ENCODE peak calls at places on chromosome 3, in seven cellular contexts. One of them, this sample, is unnamed.

GRCh38 chr3:158381274-158381868 is 189.6 kb upstream of the MLF1 start:
- DNase-seq in fibroblast of the aortic adventitia: peak; percentile 47
- DNase-seq in right atrium auricular region: no peak
- DNase-seq in left lung: no peak
- DNase-seq in adrenal gland: no peak
- DNase-seq in astrocyte: peak; percentile 28
- DNase-seq in cardiac muscle cell: no peak
- DNase-seq in this sample: no peak

GRCh38 chr3:184156522-184156955 is 1.4 kb downstream of the DVL3 start:
- DNase-seq in fibroblast of the aortic adventitia: peak; percentile 83
- DNase-seq in right atrium auricular region: no peak
- DNase-seq in left lung: no peak
- DNase-seq in adrenal gland: peak; percentile 59
- DNase-seq in astrocyte: peak; percentile 36
- DNase-seq in cardiac muscle cell: peak; percentile 88
- DNase-seq in this sample: no peak

GRCh38 chr3:71718069-71718468 is 7.1 kb downstream of the EIF4E3 start:
- DNase-seq in fibroblast of the aortic adventitia: no peak
- DNase-seq in right atrium auricular region: no peak
- DNase-seq in left lung: no peak
- DNase-seq in adrenal gland: no peak
- DNase-seq in astrocyte: no peak
- DNase-seq in cardiac muscle cell: no peak
- DNase-seq in this sample: no peak

GRCh38 chr3:97975466-97975865 is 3.2 kb upstream of the RIOX2 start:
- DNase-seq in fibroblast of the aortic adventitia: no peak
- DNase-seq in right atrium auricular region: no peak
- DNase-seq in left lung: no peak
- DNase-seq in adrenal gland: no peak
- DNase-seq in astrocyte: no peak
- DNase-seq in cardiac muscle cell: no peak
- DNase-seq in this sample: no peak

GRCh38 chr3:46960801-46961200 is 15.7 kb downstream of the CCDC12 start:
- DNase-seq in fibroblast of the aortic adventitia: no peak
- DNase-seq in right atrium auricular region: no peak
- DNase-seq in left lung: no peak
- DNase-seq in adrenal gland: no peak
- DNase-seq in astrocyte: no peak
- DNase-seq in cardiac muscle cell: no peak
- DNase-seq in this sample: no peak

GRCh38 chr3:157844770-157845522 is 261.3 kb downstream of the SHOX2 start:
- DNase-seq in fibroblast of the aortic adventitia: peak; percentile 13
- DNase-seq in right atrium auricular region: no peak
- DNase-seq in left lung: no peak
- DNase-seq in adrenal gland: no peak
- DNase-seq in astrocyte: no peak
- DNase-seq in cardiac muscle cell: peak; percentile 44
- DNase-seq in this sample: no peak

GRCh38 chr3:107367353-107367752 is 9.9 kb upstream of the CCDC54 start:
- DNase-seq in fibroblast of the aortic adventitia: peak; percentile 76
- DNase-seq in right atrium auricular region: no peak
- DNase-seq in left lung: no peak
- DNase-seq in adrenal gland: no peak
- DNase-seq in astrocyte: peak; percentile 84
- DNase-seq in cardiac muscle cell: peak; percentile 74
- DNase-seq in this sample: no peak

GRCh38 chr3:66405701-66406091 is 95.1 kb downstream of the LRIG1 start:
- DNase-seq in fibroblast of the aortic adventitia: peak; percentile 81
- DNase-seq in right atrium auricular region: no peak
- DNase-seq in left lung: no peak
- DNase-seq in adrenal gland: no peak
- DNase-seq in astrocyte: peak; percentile 93
- DNase-seq in cardiac muscle cell: peak; percentile 38
- DNase-seq in this sample: no peak

GRCh38 chr3:53709856-53710674 is 136.2 kb downstream of the CHDH start:
- DNase-seq in fibroblast of the aortic adventitia: peak; percentile 74
- DNase-seq in right atrium auricular region: peak; percentile 75
- DNase-seq in left lung: peak; percentile 71
- DNase-seq in adrenal gland: peak; percentile 72
- DNase-seq in astrocyte: peak; percentile 24
- DNase-seq in cardiac muscle cell: peak; percentile 78
- DNase-seq in this sample: peak; percentile 78

GRCh38 chr3:168884353-168884903 is 779.1 kb downstream of the MECOM start:
- DNase-seq in fibroblast of the aortic adventitia: peak; percentile 95
- DNase-seq in right atrium auricular region: no peak
- DNase-seq in left lung: no peak
- DNase-seq in adrenal gland: peak; percentile 23
- DNase-seq in astrocyte: peak; percentile 93
- DNase-seq in cardiac muscle cell: peak; percentile 89
- DNase-seq in this sample: no peak

GRCh38 chr3:71080517-71081083 is 502.9 kb downstream of the FOXP1 start:
- DNase-seq in fibroblast of the aortic adventitia: no peak
- DNase-seq in right atrium auricular region: no peak
- DNase-seq in left lung: no peak
- DNase-seq in adrenal gland: no peak
- DNase-seq in astrocyte: no peak
- DNase-seq in cardiac muscle cell: no peak
- DNase-seq in this sample: no peak

GRCh38 chr3:14783480-14784086 is 35.2 kb upstream of the FGD5 start:
- DNase-seq in fibroblast of the aortic adventitia: no peak
- DNase-seq in right atrium auricular region: no peak
- DNase-seq in left lung: no peak
- DNase-seq in adrenal gland: no peak
- DNase-seq in astrocyte: no peak
- DNase-seq in cardiac muscle cell: no peak
- DNase-seq in this sample: no peak

GRCh38 chr3:43782541-43782940 is 91.8 kb downstream of the ABHD5 start:
- DNase-seq in fibroblast of the aortic adventitia: no peak
- DNase-seq in right atrium auricular region: peak; percentile 21
- DNase-seq in left lung: no peak
- DNase-seq in adrenal gland: no peak
- DNase-seq in astrocyte: no peak
- DNase-seq in cardiac muscle cell: no peak
- DNase-seq in this sample: no peak

GRCh38 chr3:39325223-39325622 is 4.3 kb upstream of the CCR8 start:
- DNase-seq in fibroblast of the aortic adventitia: no peak
- DNase-seq in right atrium auricular region: no peak
- DNase-seq in left lung: no peak
- DNase-seq in adrenal gland: no peak
- DNase-seq in astrocyte: no peak
- DNase-seq in cardiac muscle cell: no peak
- DNase-seq in this sample: no peak

GRCh38 chr3:61768284-61769012 is 207.1 kb downstream of the PTPRG start:
- DNase-seq in fibroblast of the aortic adventitia: peak; percentile 13
- DNase-seq in right atrium auricular region: no peak
- DNase-seq in left lung: no peak
- DNase-seq in adrenal gland: no peak
- DNase-seq in astrocyte: no peak
- DNase-seq in cardiac muscle cell: no peak
- DNase-seq in this sample: no peak

GRCh38 chr3:127622772-127623576 is 6.0 kb upstream of the PODXL2 start:
- DNase-seq in fibroblast of the aortic adventitia: no peak
- DNase-seq in right atrium auricular region: no peak
- DNase-seq in left lung: no peak
- DNase-seq in adrenal gland: no peak
- DNase-seq in astrocyte: no peak
- DNase-seq in cardiac muscle cell: no peak
- DNase-seq in this sample: no peak

GRCh38 chr3:36494461-36495109 is 114.3 kb downstream of the STAC start:
- DNase-seq in fibroblast of the aortic adventitia: peak; percentile 94
- DNase-seq in right atrium auricular region: peak; percentile 59
- DNase-seq in left lung: peak; percentile 55
- DNase-seq in adrenal gland: no peak
- DNase-seq in astrocyte: peak; percentile 75
- DNase-seq in cardiac muscle cell: peak; percentile 83
- DNase-seq in this sample: no peak

GRCh38 chr3:43727930-43728329 is 37.2 kb downstream of the ABHD5 start:
- DNase-seq in fibroblast of the aortic adventitia: peak; percentile 81
- DNase-seq in right atrium auricular region: no peak
- DNase-seq in left lung: no peak
- DNase-seq in adrenal gland: no peak
- DNase-seq in astrocyte: peak; percentile 29
- DNase-seq in cardiac muscle cell: peak; percentile 30
- DNase-seq in this sample: no peak

GRCh38 chr3:145422541-145422940 is 738.4 kb downstream of the PLOD2 start:
- DNase-seq in fibroblast of the aortic adventitia: no peak
- DNase-seq in right atrium auricular region: no peak
- DNase-seq in left lung: no peak
- DNase-seq in adrenal gland: no peak
- DNase-seq in astrocyte: no peak
- DNase-seq in cardiac muscle cell: no peak
- DNase-seq in this sample: no peak

GRCh38 chr3:186320862-186321568 is 41.0 kb downstream of the DGKG start:
- DNase-seq in fibroblast of the aortic adventitia: no peak
- DNase-seq in right atrium auricular region: no peak
- DNase-seq in left lung: no peak
- DNase-seq in adrenal gland: no peak
- DNase-seq in astrocyte: peak; percentile 37
- DNase-seq in cardiac muscle cell: no peak
- DNase-seq in this sample: no peak

GRCh38 chr3:23055733-23056376 is 147.3 kb upstream of the UBE2E2 start:
- DNase-seq in fibroblast of the aortic adventitia: peak; percentile 88
- DNase-seq in right atrium auricular region: no peak
- DNase-seq in left lung: no peak
- DNase-seq in adrenal gland: no peak
- DNase-seq in astrocyte: peak; percentile 94
- DNase-seq in cardiac muscle cell: peak; percentile 87
- DNase-seq in this sample: no peak

GRCh38 chr3:27686642-27687041 is 35.5 kb downstream of the EOMES start:
- DNase-seq in fibroblast of the aortic adventitia: peak; percentile 93
- DNase-seq in right atrium auricular region: no peak
- DNase-seq in left lung: no peak
- DNase-seq in adrenal gland: no peak
- DNase-seq in astrocyte: peak; percentile 96
- DNase-seq in cardiac muscle cell: peak; percentile 90
- DNase-seq in this sample: no peak

GRCh38 chr3:79490165-79491028 is 277.4 kb downstream of the ROBO1 start:
- DNase-seq in fibroblast of the aortic adventitia: peak; percentile 60
- DNase-seq in right atrium auricular region: no peak
- DNase-seq in left lung: peak; percentile 73
- DNase-seq in adrenal gland: peak; percentile 28
- DNase-seq in astrocyte: peak; percentile 94
- DNase-seq in cardiac muscle cell: peak; percentile 95
- DNase-seq in this sample: no peak
- TF ChIP-seq CTCF in fibroblast of the aortic adventitia: peak; percentile 23
- TF ChIP-seq CTCF in right atrium auricular region: no peak
- TF ChIP-seq CTCF in left lung: no peak
- TF ChIP-seq CTCF in adrenal gland: no peak
- TF ChIP-seq CTCF in astrocyte: peak; percentile 34
- TF ChIP-seq CTCF in cardiac muscle cell: peak; percentile 51
- TF ChIP-seq CTCF in this sample: no peak

GRCh38 chr3:159804726-159805410 is 183.8 kb upstream of the IL12A start:
- DNase-seq in fibroblast of the aortic adventitia: peak; percentile 92
- DNase-seq in right atrium auricular region: peak; percentile 72
- DNase-seq in left lung: peak; percentile 64
- DNase-seq in adrenal gland: peak; percentile 69
- DNase-seq in astrocyte: peak; percentile 81
- DNase-seq in cardiac muscle cell: peak; percentile 94
- DNase-seq in this sample: peak; percentile 52
- TF ChIP-seq CTCF in fibroblast of the aortic adventitia: peak; percentile 96
- TF ChIP-seq CTCF in right atrium auricular region: peak; percentile 92
- TF ChIP-seq CTCF in left lung: peak; percentile 75
- TF ChIP-seq CTCF in adrenal gland: peak; percentile 85
- TF ChIP-seq CTCF in astrocyte: peak; percentile 97
- TF ChIP-seq CTCF in cardiac muscle cell: peak; percentile 99
- TF ChIP-seq CTCF in this sample: peak; percentile 94

GRCh38 chr3:139506792-139507191 is 30.5 kb upstream of the RBP2 start:
- DNase-seq in fibroblast of the aortic adventitia: no peak
- DNase-seq in right atrium auricular region: no peak
- DNase-seq in left lung: no peak
- DNase-seq in adrenal gland: no peak
- DNase-seq in astrocyte: no peak
- DNase-seq in cardiac muscle cell: no peak
- DNase-seq in this sample: no peak
- TF ChIP-seq CTCF in fibroblast of the aortic adventitia: peak; percentile 9
- TF ChIP-seq CTCF in right atrium auricular region: no peak
- TF ChIP-seq CTCF in left lung: no peak
- TF ChIP-seq CTCF in adrenal gland: no peak
- TF ChIP-seq CTCF in astrocyte: no peak
- TF ChIP-seq CTCF in cardiac muscle cell: no peak
- TF ChIP-seq CTCF in this sample: no peak

GRCh38 chr3:32334675-32335074 is 57.0 kb upstream of the CMTM7 start:
- DNase-seq in fibroblast of the aortic adventitia: no peak
- DNase-seq in right atrium auricular region: no peak
- DNase-seq in left lung: no peak
- DNase-seq in adrenal gland: no peak
- DNase-seq in astrocyte: no peak
- DNase-seq in cardiac muscle cell: no peak
- DNase-seq in this sample: no peak
- TF ChIP-seq CTCF in fibroblast of the aortic adventitia: peak; percentile 22
- TF ChIP-seq CTCF in right atrium auricular region: peak; percentile 19
- TF ChIP-seq CTCF in left lung: no peak
- TF ChIP-seq CTCF in adrenal gland: no peak
- TF ChIP-seq CTCF in astrocyte: no peak
- TF ChIP-seq CTCF in cardiac muscle cell: peak; percentile 42
- TF ChIP-seq CTCF in this sample: peak; percentile 34

GRCh38 chr3:10363935-10364334 is 43.0 kb upstream of the SEC13 start:
- DNase-seq in fibroblast of the aortic adventitia: no peak
- DNase-seq in right atrium auricular region: no peak
- DNase-seq in left lung: no peak
- DNase-seq in adrenal gland: no peak
- DNase-seq in astrocyte: no peak
- DNase-seq in cardiac muscle cell: no peak
- DNase-seq in this sample: no peak
- TF ChIP-seq CTCF in fibroblast of the aortic adventitia: no peak
- TF ChIP-seq CTCF in right atrium auricular region: no peak
- TF ChIP-seq CTCF in left lung: no peak
- TF ChIP-seq CTCF in adrenal gland: no peak
- TF ChIP-seq CTCF in astrocyte: no peak
- TF ChIP-seq CTCF in cardiac muscle cell: no peak
- TF ChIP-seq CTCF in this sample: no peak

This sample was measured in neural crest cell.